ENCODE peak calls at places on chromosomes 13 and 19, in four cellular contexts. B is Right ventricle myocardium superior, N is C1 segment of cervical spinal cord, F is neural progenitor cell. S is an unnamed sample.

GRCh38 chr13:30421093-30422055 is 919 bp upstream of the UBE2L5 start:
- DNase-seq in N (peak), F (peak), B (peak), S (peak)

GRCh38 chr13:111270126-111270525 is 50.3 kb upstream of the TEX29 start:
- DNase-seq in N (no peak), F (no peak), B (no peak), S (no peak)

GRCh38 chr19:10891360-10892108 is 20.2 kb downstream of the CARM1 start:
- DNase-seq in N (no peak), F (no peak), B (peak), S (no peak)

GRCh38 chr19:42092350-42092749 is 16.4 kb downstream of the ZNF574 start:
- DNase-seq in N (no peak), B (no peak), F (no peak), S (no peak)

GRCh38 chr13:111156421-111156820 is 41.3 kb downstream of the ARHGEF7 start:
- DNase-seq in F (no peak), B (no peak), N (no peak), S (no peak)

GRCh38 chr19:48354332-48354992 is 9.3 kb downstream of the TMEM143 start:
- DNase-seq in N (no peak), B (no peak), F (no peak), S (no peak)

GRCh38 chr13:26186995-26187394 is 35.1 kb downstream of the RNF6 start:
- DNase-seq in N (no peak), F (no peak), B (no peak), S (no peak)

GRCh38 chr19:3265432-3265831 is 41.0 kb downstream of the CELF5 start:
- DNase-seq in B (no peak), F (no peak), N (no peak), S (no peak)

GRCh38 chr13:106548064-106548696 is 12.7 kb upstream of the EFNB2 start:
- DNase-seq in N (no peak), B (no peak), F (no peak), S (no peak)

GRCh38 chr19:34313188-34313587 is 51.8 kb upstream of the GPI start:
- DNase-seq in F (no peak), N (no peak), B (no peak), S (no peak)

GRCh38 chr19:33388817-33389573 is 15.5 kb downstream of the CEBPG start:
- DNase-seq in B (peak), N (no peak), F (no peak), S (no peak)

GRCh38 chr19:29672933-29673336 is 7.7 kb downstream of the PLEKHF1 start:
- DNase-seq in B (no peak), F (no peak), N (no peak), S (peak)

GRCh38 chr13:61546413-61546812 is 130.8 kb upstream of the PCDH20 start:
- DNase-seq in F (no peak), N (no peak), B (no peak), S (no peak)

GRCh38 chr13:31733066-31733465 is 6.3 kb upstream of the RXFP2 start:
- DNase-seq in F (no peak), N (no peak), B (no peak), S (no peak)

GRCh38 chr13:72181661-72182060 is 314.7 kb upstream of the DACH1 start:
- DNase-seq in B (no peak), N (no peak), F (no peak), S (no peak)

GRCh38 chr13:40666905-40667621 is 622 bp upstream of the FOXO1 start:
- DNase-seq in N (peak), F (peak), B (peak), S (no peak)

GRCh38 chr19:14502334-14503092 is 6.6 kb upstream of the GIPC1 start:
- DNase-seq in N (no peak), B (no peak), F (no peak), S (no peak)

GRCh38 chr19:872266-872951 is 12.9 kb downstream of the CFD start:
- DNase-seq in B (peak), F (peak), N (no peak), S (peak)

GRCh38 chr13:50626031-50626643 is 217.4 kb downstream of the DLEU7 start:
- DNase-seq in B (no peak), F (no peak), N (no peak), S (no peak)

GRCh38 chr13:95608640-95609280 is 35.7 kb downstream of the DZIP1 start:
- DNase-seq in B (no peak), N (no peak), F (no peak), S (no peak)

GRCh38 chr13:59458908-59459579 is 704.7 kb downstream of the DIAPH3 start:
- DNase-seq in F (peak), N (no peak), B (peak), S (no peak)

GRCh38 chr13:93309886-93310520 is 83.4 kb downstream of the GPC6 start:
- DNase-seq in B (no peak), N (no peak), F (peak), S (no peak)

GRCh38 chr13:111228262-111229144 is 91.9 kb upstream of the TEX29 start:
- DNase-seq in F (no peak), B (no peak), N (no peak), S (no peak)